ENCODE peak calls at places on chromosomes 16 and 17, in five cellular contexts. D is stimulated activated naive CD8-positive, alpha-beta T cell treated with anti-CD3 and anti-CD28 coated beads, Interleukin-15, Interleukin-2, amounts not matched to agents 100 U/mL and 50 U/mL, for 24 hours; T is endothelial cell; O is AG04449; L is Right ventricle myocardium superior. M is an unnamed sample.
A peak's percentile ranks its signal among the peaks of the same experiment; 100 is the strongest.

GRCh38 chr16:24146523-24146922 is 109.6 kb upstream of the CACNG3 start:
- DNase-seq in D (no peak), T (no peak), O (no peak), L (peak; percentile 47), M (no peak)

GRCh38 chr16:67884684-67885083 is at the start of gene NRN1L:
- DNase-seq in D (no peak), T (peak; percentile 72), O (peak; percentile 37), L (peak; percentile 93), M (peak; percentile 73)

GRCh38 chr17:83189673-83190385 is 110.4 kb downstream of the METRNL start:
- DNase-seq in D (peak; percentile 2), T (no peak), O (peak; percentile 55), L (peak; percentile 70), M (peak; percentile 58)

GRCh38 chr16:22054847-22055590 is 37.3 kb upstream of the VWA3A start:
- DNase-seq in D (no peak), T (no peak), O (no peak), L (no peak), M (no peak)

GRCh38 chr16:52497067-52497816 is 49.7 kb downstream of the TOX3 start:
- DNase-seq in D (no peak), T (no peak), O (no peak), L (no peak), M (no peak)

GRCh38 chr17:50518265-50519023 is 10.2 kb downstream of the MYCBPAP start:
- DNase-seq in D (no peak), T (no peak), O (no peak), L (no peak), M (no peak)

GRCh38 chr17:78977992-78978973 is 1.4 kb downstream of the LGALS3BP start:
- DNase-seq in D (no peak), T (no peak), O (no peak), L (peak; percentile 68), M (no peak)

GRCh38 chr17:5705081-5705875 is 121.0 kb upstream of the NLRP1 start:
- DNase-seq in D (peak; percentile 24), T (peak; percentile 59), O (no peak), L (no peak), M (no peak)

GRCh38 chr17:34146440-34147043 is 108.5 kb upstream of the CCL2 start:
- DNase-seq in D (peak; percentile 67), T (peak; percentile 77), O (no peak), L (peak; percentile 53), M (no peak)

GRCh38 chr16:3020247-3020603 is at the start of gene TNFRSF12A:
- DNase-seq in D (peak; percentile 82), T (peak; percentile 72), O (no peak), L (peak; percentile 89), M (peak; percentile 94)

GRCh38 chr17:66348605-66349165 is 46.3 kb downstream of the PRKCA start:
- DNase-seq in D (peak; percentile 34), T (no peak), O (peak; percentile 42), L (no peak), M (no peak)